ENCODE peak calls at places on chromosomes 3 and 15, in ten cellular contexts. L is tibial nerve; B is effector memory CD4-positive, alpha-beta T cell; D is suprapubic skin; N is fibroblast of lung; O is body of pancreas; Y is PC-3; F is GM23248; G is uterus; K is endodermal cell. Q is an unnamed sample.

GRCh38 chr3:55500555-55501340 is 13.6 kb upstream of the WNT5A start:
- DNase-seq in L (no peak), B (no peak), D (no peak), N (no peak), O (no peak), Y (peak; percentile 9), F (peak; percentile 54), G (no peak), K (no peak), Q (no peak)

GRCh38 chr3:124559650-124560405 is 170.4 kb upstream of the UMPS start:
- DNase-seq in L (peak; percentile 49), B (no peak), D (no peak), N (peak; percentile 88), O (peak; percentile 80), Y (peak; percentile 95), F (peak; percentile 86), G (peak; percentile 74), K (peak; percentile 92), Q (peak; percentile 26)

GRCh38 chr3:124397088-124397487 is 333.2 kb upstream of the UMPS start:
- DNase-seq in L (no peak), B (no peak), D (no peak), N (peak; percentile 20), O (no peak), Y (no peak), F (no peak), G (no peak), K (no peak), Q (no peak)

GRCh38 chr15:48965972-48966371 is 2.3 kb upstream of the SHC4 start:
- DNase-seq in L (no peak), B (no peak), D (no peak), N (peak; percentile 72), O (no peak), Y (peak; percentile 63), F (peak; percentile 85), G (no peak), K (no peak), Q (no peak)

GRCh38 chr15:66163553-66163952 is 90.0 kb downstream of the MEGF11 start:
- DNase-seq in L (no peak), B (no peak), D (no peak), N (no peak), O (no peak), Y (no peak), F (no peak), G (no peak), K (no peak), Q (no peak)

GRCh38 chr3:159187232-159187631 is 385.4 kb downstream of the MFSD1 start:
- DNase-seq in L (no peak), B (no peak), D (no peak), N (peak; percentile 2), O (peak; percentile 44), Y (no peak), F (no peak), G (no peak), K (no peak), Q (no peak)

GRCh38 chr15:52731732-52732470 is 52.7 kb upstream of the ATOSA start:
- DNase-seq in L (no peak), B (no peak), D (no peak), N (no peak), O (no peak), Y (no peak), F (no peak), G (no peak), K (no peak), Q (no peak)

GRCh38 chr3:184338538-184338945 is 1.1 kb downstream of the FAM131A start:
- DNase-seq in L (peak; percentile 74), B (no peak), D (no peak), N (peak; percentile 83), O (peak; percentile 50), Y (no peak), F (peak; percentile 54), G (peak; percentile 90), K (peak; percentile 93), Q (no peak)

GRCh38 chr3:14801031-14801430 is 17.7 kb upstream of the FGD5 start:
- DNase-seq in L (no peak), B (no peak), D (no peak), N (no peak), O (no peak), Y (no peak), F (no peak), G (peak; percentile 6), K (peak; percentile 10), Q (no peak)

GRCh38 chr3:64484289-64484992 is 203.4 kb downstream of the ADAMTS9 start:
- DNase-seq in L (peak; percentile 67), B (peak; percentile 5), D (peak; percentile 88), N (peak; percentile 82), O (peak; percentile 84), Y (peak; percentile 73), F (peak; percentile 85), G (peak; percentile 83), K (peak; percentile 96), Q (peak; percentile 38)

DNA sequence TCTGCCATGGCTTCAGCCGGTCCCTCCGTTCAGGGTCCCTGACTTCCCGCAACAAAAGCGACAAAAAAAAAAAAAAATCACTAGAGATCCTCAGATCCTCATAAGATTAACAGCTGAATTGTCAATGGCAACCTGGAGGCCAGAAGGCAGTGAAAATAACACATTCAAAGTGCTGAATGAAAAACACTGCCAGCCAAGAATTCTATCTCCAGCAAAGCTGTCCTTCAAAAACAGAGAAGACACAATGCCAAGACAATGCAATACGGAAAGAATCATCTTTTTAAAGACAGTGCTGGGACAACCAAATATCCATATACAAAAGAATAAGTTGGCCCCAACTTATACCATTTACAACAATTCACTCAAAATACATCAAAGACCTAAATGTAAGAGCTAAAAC is 21.6 kb downstream of the MTHFS start:
- DNase-seq in L (no peak), B (no peak), D (no peak), N (no peak), O (no peak), Y (no peak), F (no peak), G (no peak), K (no peak), Q (no peak)
- H3K9me3 ChIP-seq in L (peaks cover 61% of the 10 kb centered on the region), B (peaks cover 6% of the 10 kb centered on the region), D (peaks cover 27% of the 10 kb centered on the region), N (no peaks in the 10 kb centered on the region), O (no peaks in the 10 kb centered on the region), Y (peaks cover 6% of the 10 kb centered on the region), F (no peaks in the 10 kb centered on the region), G (peaks cover 34% of the 10 kb centered on the region), K (peaks cover 91% of the 10 kb centered on the region), Q (peaks cover 19% of the 10 kb centered on the region)

GRCh38 chr3:127426444-127427168 is 138.8 kb upstream of the PRR20G start:
- DNase-seq in L (no peak), B (no peak), D (peak; percentile 50), N (no peak), O (no peak), Y (no peak), F (no peak), G (peak; percentile 2), K (peak; percentile 46), Q (no peak)

GRCh38 chr3:127427169-127427655 is 139.4 kb upstream of the PRR20G start:
- DNase-seq in L (no peak), B (no peak), D (peak; percentile 43), N (no peak), O (no peak), Y (no peak), F (no peak), G (peak; percentile 6), K (peak; percentile 29), Q (no peak)

GRCh38 chr3:127423856-127424765 is 136.3 kb upstream of the PRR20G start:
- DNase-seq in L (no peak), B (no peak), D (peak; percentile 54), N (no peak), O (no peak), Y (no peak), F (no peak), G (no peak), K (peak; percentile 49), Q (no peak)

GRCh38 chr3:127424766-127425504 is 137.1 kb upstream of the PRR20G start:
- DNase-seq in L (no peak), B (no peak), D (peak; percentile 20), N (no peak), O (no peak), Y (no peak), F (no peak), G (peak; percentile 5), K (no peak), Q (no peak)

DNA sequence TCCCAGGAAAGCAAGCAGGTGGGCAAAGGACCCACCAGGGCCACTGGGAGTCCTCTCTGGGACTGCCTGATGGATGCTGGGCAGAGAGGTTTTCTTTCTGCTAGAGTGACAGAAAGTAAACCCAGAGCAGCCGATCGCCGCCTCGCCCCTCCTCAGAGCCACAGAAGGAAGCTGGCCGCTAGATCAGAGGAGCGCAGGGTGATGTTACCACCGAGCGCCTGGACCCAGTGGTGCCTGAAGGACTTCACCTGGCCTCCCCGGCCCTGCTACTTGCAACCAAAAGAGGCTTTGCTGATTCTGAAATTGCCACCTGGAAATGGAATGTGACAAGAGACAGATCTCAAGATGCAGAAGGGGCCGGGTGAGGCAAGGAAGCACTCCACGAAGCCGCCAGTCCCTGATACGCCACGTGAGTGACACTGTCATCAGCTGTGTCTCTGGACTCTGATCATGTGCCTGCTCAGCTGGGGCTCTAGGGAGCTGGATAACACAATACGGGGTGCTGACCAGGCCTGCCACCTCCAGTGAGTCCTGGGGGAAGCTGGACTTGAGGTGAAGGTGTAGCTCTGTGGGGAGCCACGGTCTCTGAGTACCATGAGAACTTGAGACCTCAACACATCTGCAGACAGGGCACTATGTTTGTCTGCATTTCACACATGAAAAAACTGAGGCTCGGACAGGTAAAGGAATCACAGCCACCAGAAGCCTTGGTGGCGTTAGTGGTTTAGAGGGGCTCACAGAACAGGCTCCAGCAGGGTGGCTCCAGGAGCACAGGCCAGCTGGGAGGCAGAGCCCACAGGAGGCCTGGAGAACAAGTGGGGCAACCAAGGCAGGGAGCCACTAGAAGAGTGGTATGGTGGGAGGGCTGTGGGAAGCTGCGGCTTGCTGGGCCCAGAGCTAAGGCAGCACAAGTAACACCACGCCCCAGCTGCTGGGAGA is 137.9 kb upstream of the PRR20G start:
- DNase-seq in L (no peak), B (no peak), D (peak; percentile 68), N (no peak), O (no peak), Y (no peak), F (no peak), G (peak; percentile 1), K (peak; percentile 41), Q (no peak)
- H3K27me3 ChIP-seq in L (peaks cover 74% of the 10 kb centered on the region), B (peaks cover 5% of the 10 kb centered on the region), D (peaks cover 62% of the 10 kb centered on the region), N (peaks cover 2% of the 10 kb centered on the region), O (no peaks in the 10 kb centered on the region), Y (peaks cover 85% of the 10 kb centered on the region), F (peaks cover 64% of the 10 kb centered on the region), G (peaks cover 3% of the 10 kb centered on the region), K (no peaks in the 10 kb centered on the region), Q (no peaks in the 10 kb centered on the region)

GRCh38 chr3:23808525-23808924 is 2.8 kb downstream of the UBE2E1 start:
- DNase-seq in L (no peak), B (no peak), D (no peak), N (no peak), O (no peak), Y (no peak), F (no peak), G (no peak), K (no peak), Q (no peak)
- H3K4me1 ChIP-seq in L (peaks cover 56% of the 10 kb centered on the region), B (peaks cover 17% of the 10 kb centered on the region), D (peaks cover 56% of the 10 kb centered on the region), N (peaks cover 5% of the 10 kb centered on the region), O (peaks cover 23% of the 10 kb centered on the region), Y (peaks cover 64% of the 10 kb centered on the region), F (peaks cover 22% of the 10 kb centered on the region), G (no peaks in the 10 kb centered on the region), K (peaks cover 10% of the 10 kb centered on the region), Q (peaks cover 45% of the 10 kb centered on the region)

DNA sequence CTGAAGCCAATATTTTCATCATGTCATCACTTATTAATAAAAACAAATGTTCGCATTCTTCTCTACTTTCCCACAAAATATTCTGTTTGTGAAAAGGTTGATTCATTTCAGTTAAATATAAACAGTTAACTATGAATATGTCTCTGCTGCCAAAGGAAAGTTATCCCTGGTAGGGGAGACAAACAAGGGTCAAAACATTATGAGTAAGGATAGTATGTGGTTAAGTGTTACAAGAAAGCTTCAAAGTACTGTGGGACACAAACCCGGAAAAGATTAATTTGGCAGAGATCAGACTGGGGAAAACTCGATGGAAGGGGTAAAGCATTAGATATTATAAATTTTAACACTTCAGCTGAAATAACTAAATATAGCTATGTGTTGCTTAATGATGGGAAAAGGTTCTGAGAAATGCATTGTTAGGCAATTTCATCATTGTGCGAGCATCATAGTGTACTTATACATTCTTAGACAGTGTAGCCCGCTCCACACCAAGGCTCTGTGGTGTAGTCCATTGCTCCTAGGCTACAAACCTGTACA is 436.5 kb upstream of the TBL1XR1 start:
- DNase-seq in L (no peak), B (no peak), D (no peak), N (peak; percentile 97), O (no peak), Y (peak; percentile 53), F (peak; percentile 50), G (no peak), K (no peak), Q (no peak)
- H3K9me3 ChIP-seq in L (no peaks in the 10 kb centered on the region), B (no peaks in the 10 kb centered on the region), D (no peaks in the 10 kb centered on the region), N (no peaks in the 10 kb centered on the region), O (no peaks in the 10 kb centered on the region), Y (no peaks in the 10 kb centered on the region), F (peaks cover 5% of the 10 kb centered on the region), G (no peaks in the 10 kb centered on the region), K (no peaks in the 10 kb centered on the region), Q (no peaks in the 10 kb centered on the region)

Q was measured in CD8-positive, alpha-beta memory T cell.